ENCODE peak calls at places on chromosomes 5 and 9, in four cellular contexts. B, X, E and H are unnamed samples.

GRCh38 chr9:17138503-17138902 is 3.7 kb downstream of the CNTLN start:
- DNase-seq in E (no peak), X (no peak), B (no peak), H (no peak)

GRCh38 chr5:35518104-35518503 is 99.6 kb upstream of the SPEF2 start:
- DNase-seq in E (no peak), X (no peak), B (no peak), H (no peak)

GRCh38 chr9:37392272-37392671 is 30.2 kb upstream of the GRHPR start:
- DNase-seq in X (no peak), B (no peak), E (no peak), H (no peak)

GRCh38 chr9:137436761-137437600 is 4.2 kb downstream of the ENTPD8 start:
- DNase-seq in X (no peak), E (no peak), B (peak; percentile 43), H (no peak)

GRCh38 chr5:53777864-53778618 is 217.6 kb downstream of the NDUFS4 start:
- DNase-seq in B (no peak), X (no peak), E (no peak), H (no peak)

GRCh38 chr5:58582411-58583393 is at the start of gene RAB3C:
- DNase-seq in B (peak; percentile 93), E (peak; percentile 33), X (peak; percentile 74), H (peak; percentile 97)

GRCh38 chr9:123406691-123407536 is 50.9 kb downstream of the CRB2 start:
- DNase-seq in X (no peak), E (no peak), B (peak; percentile 11), H (no peak)

GRCh38 chr5:97078958-97079357 is 63.5 kb downstream of the LIX1 start:
- DNase-seq in B (no peak), X (no peak), E (no peak), H (peak; percentile 73)

GRCh38 chr9:136512651-136513066 is 29.8 kb upstream of the SEC16A start:
- DNase-seq in B (no peak), X (peak; percentile 24), E (peak; percentile 31), H (peak; percentile 34)

GRCh38 chr5:71475788-71476384 is 20.4 kb downstream of the BDP1 start:
- DNase-seq in E (no peak), X (peak; percentile 9), B (no peak), H (peak; percentile 52)

GRCh38 chr9:97577051-97577450 is 56.1 kb downstream of the TSTD2 start:
- DNase-seq in X (no peak), E (no peak), B (no peak), H (no peak)

GRCh38 chr5:154143121-154143725 is 47.3 kb upstream of the GALNT10 start:
- DNase-seq in B (no peak), X (no peak), E (no peak), H (no peak)